ENCODE peak calls at places on chromosomes 3 and 15, in four cellular contexts. Z is GM12878, C is A549, T is IMR-90. F is an unnamed sample.

GRCh38 chr3:134647902-134648760 is 2.7 kb downstream of the KY start:
- DNase-seq in Z (no peak), C (no peak), T (no peak), F (no peak)

GRCh38 chr3:107916166-107916565 is 174.7 kb downstream of the CD47 start:
- DNase-seq in Z (no peak), C (no peak), T (no peak), F (no peak)

GRCh38 chr3:37214076-37214475 is 39.7 kb upstream of the LRRFIP2 start:
- DNase-seq in Z (no peak), C (no peak), T (no peak), F (no peak)

GRCh38 chr15:80233511-80234080 is 18.4 kb downstream of the CTXND1 start:
- DNase-seq in Z (no peak), C (no peak), T (no peak), F (no peak)

GRCh38 chr3:129412542-129413198 is 15.8 kb downstream of the EFCAB12 start:
- DNase-seq in Z (no peak), C (no peak), T (peak; percentile 88), F (no peak)

GRCh38 chr3:134677196-134677986 is 26.6 kb upstream of the KY start:
- DNase-seq in Z (no peak), C (peak; percentile 19), T (no peak), F (peak; percentile 16)

GRCh38 chr15:38612159-38612863 is 47.7 kb upstream of the RASGRP1 start:
- DNase-seq in Z (no peak), C (no peak), T (no peak), F (no peak)

GRCh38 chr3:177145402-177145801 is 51.9 kb downstream of the TBL1XR1 start:
- DNase-seq in Z (no peak), C (no peak), T (no peak), F (no peak)

GRCh38 chr15:32864051-32864450 is 146.2 kb downstream of the GREM1 start:
- DNase-seq in Z (no peak), C (peak; percentile 54), T (no peak), F (no peak)

GRCh38 chr3:106013971-106014370 is 145.2 kb upstream of the CBLB start:
- DNase-seq in Z (no peak), C (peak; percentile 35), T (peak; percentile 99), F (no peak)

GRCh38 chr3:11567516-11568467 is 75.9 kb downstream of the VGLL4 start:
- DNase-seq in Z (no peak), C (peak; percentile 56), T (peak; percentile 84), F (peak; percentile 80)

GRCh38 chr3:132394334-132394733 is 23.0 kb upstream of the DNAJC13 start:
- DNase-seq in Z (no peak), C (no peak), T (no peak), F (no peak)

GRCh38 chr15:42035362-42035761 is 14.5 kb upstream of the PLA2G4E start:
- DNase-seq in Z (peak; percentile 52), C (no peak), T (peak; percentile 11), F (no peak)

GRCh38 chr3:190911382-190911781 is 48.9 kb upstream of the GMNC start:
- DNase-seq in Z (no peak), C (no peak), T (no peak), F (peak; percentile 16)

GRCh38 chr3:52087728-52088127 is 31.4 kb upstream of the DUSP7 start:
- DNase-seq in Z (no peak), C (no peak), T (no peak), F (no peak)

GRCh38 chr3:179503640-179504039 is 52.4 kb upstream of the GNB4 start:
- DNase-seq in Z (no peak), C (no peak), T (no peak), F (no peak)

GRCh38 chr3:51257865-51258264 is 127.2 kb upstream of the MANF start:
- DNase-seq in Z (no peak), C (no peak), T (no peak), F (no peak)

GRCh38 chr3:16239082-16239770 is 25.5 kb downstream of the DPH3 start:
- DNase-seq in Z (no peak), C (no peak), T (no peak), F (no peak)

GRCh38 chr3:23105048-23105447 is 98.1 kb upstream of the UBE2E2 start:
- DNase-seq in Z (no peak), C (no peak), T (no peak), F (no peak)

GRCh38 chr3:65833761-65834505 is 204.8 kb downstream of the MAGI1 start:
- DNase-seq in Z (no peak), C (no peak), T (peak; percentile 80), F (no peak)

GRCh38 chr3:64889991-64890390 is 202.2 kb upstream of the ADAMTS9 start:
- DNase-seq in Z (no peak), C (no peak), T (peak; percentile 75), F (no peak)

GRCh38 chr3:50274371-50275104 is 4.3 kb upstream of the LSMEM2 start:
- DNase-seq in Z (no peak), C (peak; percentile 81), T (peak; percentile 57), F (no peak)

GRCh38 chr3:114850913-114851312 is 296.2 kb downstream of the ZBTB20 start:
- DNase-seq in Z (no peak), C (no peak), T (peak; percentile 12), F (no peak)

GRCh38 chr15:82943176-82943575 is 9.3 kb downstream of the HOMER2 start:
- DNase-seq in Z (no peak), C (peak; percentile 48), T (no peak), F (no peak)

GRCh38 chr3:10189557-10190374 is 25.0 kb downstream of the IRAK2 start:
- DNase-seq in Z (peak; percentile 39), C (peak; percentile 44), T (peak; percentile 28), F (no peak)

GRCh38 chr3:76361010-76361409 is 575.7 kb upstream of the ZNF717 start:
- DNase-seq in Z (no peak), C (no peak), T (no peak), F (no peak)

GRCh38 chr3:155154255-155154654 is 74.1 kb downstream of the MME start:
- DNase-seq in Z (no peak), C (no peak), T (peak; percentile 39), F (no peak)

GRCh38 chr3:176650478-176650877 is 546.8 kb downstream of the TBL1XR1 start:
- DNase-seq in Z (no peak), C (peak; percentile 9), T (peak; percentile 35), F (no peak)

GRCh38 chr15:33013827-33014445 is 180.6 kb downstream of the FMN1 start:
- DNase-seq in Z (no peak), C (peak; percentile 81), T (peak; percentile 80), F (peak; percentile 64)

GRCh38 chr3:175386630-175387029 is 527.5 kb downstream of the NAALADL2 start:
- DNase-seq in Z (no peak), C (peak; percentile 26), T (peak; percentile 95), F (no peak)

GRCh38 chr3:13655074-13655913 is 106.4 kb downstream of the FBLN2 start:
- DNase-seq in Z (no peak), C (peak; percentile 53), T (peak; percentile 18), F (no peak)

GRCh38 chr15:81024265-81024875 is 23.6 kb downstream of the TLNRD1 start:
- DNase-seq in Z (no peak), C (no peak), T (no peak), F (no peak)

GRCh38 chr3:149621218-149622005 is 36.4 kb downstream of the WWTR1 start:
- DNase-seq in Z (no peak), C (no peak), T (peak; percentile 92), F (no peak)

GRCh38 chr15:69467636-69468035 is 15.0 kb downstream of the RPLP1 start:
- DNase-seq in Z (no peak), C (no peak), T (no peak), F (no peak)

GRCh38 chr3:129654126-129654525 is 47.6 kb upstream of the PLXND1 start:
- DNase-seq in Z (no peak), C (no peak), T (peak; percentile 68), F (no peak)

GRCh38 chr3:73580343-73580742 is 44.4 kb downstream of the PDZRN3 start:
- DNase-seq in Z (no peak), C (no peak), T (peak; percentile 100), F (no peak)

DNA sequence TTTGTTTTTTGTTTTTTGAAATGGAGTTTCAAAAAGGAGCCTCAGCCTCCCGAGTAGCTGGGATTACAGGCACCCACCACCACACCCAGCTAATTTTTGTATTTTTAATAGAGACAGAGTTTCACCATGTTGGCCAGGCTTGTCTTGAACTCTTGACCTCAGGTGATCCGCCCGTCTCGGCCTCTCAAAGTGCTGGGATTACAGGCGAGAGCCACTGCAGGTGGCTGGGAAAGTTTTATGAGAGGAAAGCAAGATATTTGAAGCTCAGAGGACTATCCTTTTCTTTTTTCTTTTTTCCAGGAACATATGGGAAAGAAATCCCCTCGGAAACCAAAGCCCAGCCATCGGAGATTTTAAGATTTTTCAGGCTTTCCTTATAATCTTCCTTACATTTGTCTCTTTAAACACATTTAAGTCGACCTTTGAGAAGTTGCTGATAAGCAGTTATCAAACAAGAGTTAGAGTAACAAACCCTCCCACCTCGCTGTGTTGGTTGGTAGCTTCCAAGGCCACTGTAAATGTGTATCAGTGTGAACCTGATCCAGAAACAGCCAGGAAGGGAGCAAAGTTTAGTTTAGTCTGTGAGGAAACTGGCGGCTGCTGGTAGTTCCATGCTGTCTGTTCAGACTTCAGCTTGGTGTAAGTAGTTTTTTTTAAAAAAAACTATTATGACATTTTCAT is 34.5 kb upstream of the MAP3K13 start:
- DNase-seq in Z (no peak), C (peak; percentile 67), T (no peak), F (no peak)
- TF ChIP-seq CEBPB in Z (no peak), C (no peak), T (no peak), F (no peak)

GRCh38 chr15:73686781-73687256 is 2.6 kb downstream of the CD276 start:
- DNase-seq in Z (no peak), C (peak; percentile 17), T (peak; percentile 97), F (no peak)

GRCh38 chr15:73694419-73694818 is 10.2 kb downstream of the CD276 start:
- DNase-seq in Z (no peak), C (no peak), T (peak; percentile 55), F (no peak)

GRCh38 chr15:73695773-73696640 is 11.8 kb downstream of the CD276 start:
- DNase-seq in Z (no peak), C (no peak), T (no peak), F (no peak)

GRCh38 chr15:73688455-73688854 is 4.3 kb downstream of the CD276 start:
- DNase-seq in Z (no peak), C (no peak), T (peak; percentile 52), F (no peak)

DNA sequence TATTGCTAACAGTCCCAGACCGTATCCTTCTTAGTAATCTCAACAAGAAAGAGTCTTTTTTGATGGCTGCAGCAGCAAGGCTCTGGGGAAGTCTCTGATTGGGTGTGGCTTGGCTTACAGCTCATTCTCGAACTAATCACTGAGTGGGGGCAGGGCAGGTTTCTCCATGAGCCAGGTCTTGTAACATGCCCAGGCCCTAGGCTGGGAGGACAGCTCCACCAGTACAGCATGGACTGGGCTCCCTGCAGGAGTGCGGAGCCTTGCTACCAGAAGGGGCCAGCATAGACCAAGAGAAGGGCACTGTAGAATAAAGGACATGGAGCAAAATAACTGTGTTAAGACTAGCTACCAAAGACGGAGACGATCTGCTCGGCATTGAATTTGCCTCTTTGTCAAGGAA is 7.2 kb downstream of the CD276 start:
- DNase-seq in Z (no peak), C (no peak), T (peak; percentile 77), F (no peak)
- TF ChIP-seq CEBPB in Z (no peak), C (no peak), T (no peak), F (no peak)

DNA sequence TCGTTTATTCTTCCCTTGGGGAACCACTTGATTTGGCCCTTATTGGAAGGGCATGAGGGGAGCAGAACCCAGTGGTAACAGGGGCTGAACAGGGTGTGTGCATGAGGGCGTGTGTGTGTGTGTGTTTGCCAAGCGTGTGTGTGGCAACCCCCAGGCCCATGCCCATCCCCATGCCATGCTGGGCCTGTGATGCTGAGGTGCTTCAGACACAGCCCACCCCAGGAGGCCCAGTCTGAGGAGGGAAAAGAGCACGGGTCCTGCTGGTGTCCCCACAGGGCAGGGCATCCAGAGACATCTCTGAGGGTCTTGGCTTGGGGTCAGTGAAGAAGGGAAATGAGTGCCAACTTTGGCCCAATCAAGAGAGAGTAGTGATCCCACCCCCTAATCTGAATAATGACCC is 71.6 kb downstream of the RASGRF1 start:
- DNase-seq in Z (no peak), C (no peak), T (no peak), F (no peak)
- TF ChIP-seq CEBPB in Z (no peak), C (no peak), T (no peak), F (no peak)

GRCh38 chr3:31592764-31593163 is 60.0 kb downstream of the STT3B start:
- DNase-seq in Z (no peak), C (no peak), T (no peak), F (no peak)
- TF ChIP-seq CEBPB in Z (no peak), C (no peak), T (no peak), F (no peak)

F was measured in HCT116.